ENCODE peak calls at places on chromosomes 11 and 22, in ten cellular contexts. One of them, this sample, is unnamed.

GRCh38 chr11:122923302-122923701 is 40.7 kb downstream of the JHY start:
- DNase-seq in foreskin fibroblast: no peak
- DNase-seq in EL: no peak
- DNase-seq in activated T-helper 1 cell treated with anti-CD3 and anti-CD28 coated beads, Interleukin-12 subunit alpha, Interleukin-12 subunit beta, Interleukin-2, Interleukin-4 antibody, amounts not matched to agents 30 ng/mL and 10 ng/mL and 1 ng/mL, durations not matched to agents 14 hours and 24 hours and 36 hours: no peak
- DNase-seq in cardiac fibroblast: no peak
- DNase-seq in activated T-cell treated with anti-CD3 and anti-CD28 coated beads, Interleukin-2, amount 50 U/mL, for 24 hours: no peak
- DNase-seq in HuH-7: no peak
- DNase-seq in non-pigmented ciliary epithelial cell: no peak
- DNase-seq in HEK293T: no peak
- DNase-seq in NCI-H1417: no peak
- DNase-seq in this sample: no peak

GRCh38 chr22:24159650-24160049 is 21.6 kb upstream of the SUSD2 start:
- DNase-seq in foreskin fibroblast: no peak
- DNase-seq in EL: peak
- DNase-seq in activated T-helper 1 cell treated with anti-CD3 and anti-CD28 coated beads, Interleukin-12 subunit alpha, Interleukin-12 subunit beta, Interleukin-2, Interleukin-4 antibody, amounts not matched to agents 30 ng/mL and 10 ng/mL and 1 ng/mL, durations not matched to agents 14 hours and 24 hours and 36 hours: no peak
- DNase-seq in cardiac fibroblast: no peak
- DNase-seq in activated T-cell treated with anti-CD3 and anti-CD28 coated beads, Interleukin-2, amount 50 U/mL, for 24 hours: no peak
- DNase-seq in HuH-7: no peak
- DNase-seq in non-pigmented ciliary epithelial cell: no peak
- DNase-seq in HEK293T: no peak
- DNase-seq in NCI-H1417: no peak
- DNase-seq in this sample: no peak

GRCh38 chr11:46519351-46519750 is 74.5 kb downstream of the AMBRA1 start:
- DNase-seq in foreskin fibroblast: no peak
- DNase-seq in EL: no peak
- DNase-seq in activated T-helper 1 cell treated with anti-CD3 and anti-CD28 coated beads, Interleukin-12 subunit alpha, Interleukin-12 subunit beta, Interleukin-2, Interleukin-4 antibody, amounts not matched to agents 30 ng/mL and 10 ng/mL and 1 ng/mL, durations not matched to agents 14 hours and 24 hours and 36 hours: no peak
- DNase-seq in cardiac fibroblast: no peak
- DNase-seq in activated T-cell treated with anti-CD3 and anti-CD28 coated beads, Interleukin-2, amount 50 U/mL, for 24 hours: no peak
- DNase-seq in HuH-7: no peak
- DNase-seq in non-pigmented ciliary epithelial cell: no peak
- DNase-seq in HEK293T: no peak
- DNase-seq in NCI-H1417: no peak
- DNase-seq in this sample: no peak

GRCh38 chr22:40043086-40043485 is 48.3 kb downstream of the FAM83F start:
- DNase-seq in foreskin fibroblast: no peak
- DNase-seq in EL: no peak
- DNase-seq in activated T-helper 1 cell treated with anti-CD3 and anti-CD28 coated beads, Interleukin-12 subunit alpha, Interleukin-12 subunit beta, Interleukin-2, Interleukin-4 antibody, amounts not matched to agents 30 ng/mL and 10 ng/mL and 1 ng/mL, durations not matched to agents 14 hours and 24 hours and 36 hours: no peak
- DNase-seq in cardiac fibroblast: peak
- DNase-seq in activated T-cell treated with anti-CD3 and anti-CD28 coated beads, Interleukin-2, amount 50 U/mL, for 24 hours: peak
- DNase-seq in HuH-7: no peak
- DNase-seq in non-pigmented ciliary epithelial cell: no peak
- DNase-seq in HEK293T: no peak
- DNase-seq in NCI-H1417: no peak
- DNase-seq in this sample: no peak

GRCh38 chr22:42174062-42174461 is 43.5 kb upstream of the CYP2D6 start:
- DNase-seq in foreskin fibroblast: peak
- DNase-seq in EL: peak
- DNase-seq in activated T-helper 1 cell treated with anti-CD3 and anti-CD28 coated beads, Interleukin-12 subunit alpha, Interleukin-12 subunit beta, Interleukin-2, Interleukin-4 antibody, amounts not matched to agents 30 ng/mL and 10 ng/mL and 1 ng/mL, durations not matched to agents 14 hours and 24 hours and 36 hours: no peak
- DNase-seq in cardiac fibroblast: no peak
- DNase-seq in activated T-cell treated with anti-CD3 and anti-CD28 coated beads, Interleukin-2, amount 50 U/mL, for 24 hours: no peak
- DNase-seq in HuH-7: no peak
- DNase-seq in non-pigmented ciliary epithelial cell: no peak
- DNase-seq in HEK293T: no peak
- DNase-seq in NCI-H1417: no peak
- DNase-seq in this sample: peak

GRCh38 chr22:28816994-28817530 is 16.7 kb upstream of the XBP1 start:
- DNase-seq in foreskin fibroblast: no peak
- DNase-seq in EL: no peak
- DNase-seq in activated T-helper 1 cell treated with anti-CD3 and anti-CD28 coated beads, Interleukin-12 subunit alpha, Interleukin-12 subunit beta, Interleukin-2, Interleukin-4 antibody, amounts not matched to agents 30 ng/mL and 10 ng/mL and 1 ng/mL, durations not matched to agents 14 hours and 24 hours and 36 hours: no peak
- DNase-seq in cardiac fibroblast: no peak
- DNase-seq in activated T-cell treated with anti-CD3 and anti-CD28 coated beads, Interleukin-2, amount 50 U/mL, for 24 hours: no peak
- DNase-seq in HuH-7: no peak
- DNase-seq in non-pigmented ciliary epithelial cell: no peak
- DNase-seq in HEK293T: no peak
- DNase-seq in NCI-H1417: no peak
- DNase-seq in this sample: no peak

GRCh38 chr11:126414615-126415014 is 59.1 kb downstream of the ST3GAL4 start:
- DNase-seq in foreskin fibroblast: no peak
- DNase-seq in EL: no peak
- DNase-seq in activated T-helper 1 cell treated with anti-CD3 and anti-CD28 coated beads, Interleukin-12 subunit alpha, Interleukin-12 subunit beta, Interleukin-2, Interleukin-4 antibody, amounts not matched to agents 30 ng/mL and 10 ng/mL and 1 ng/mL, durations not matched to agents 14 hours and 24 hours and 36 hours: no peak
- DNase-seq in cardiac fibroblast: no peak
- DNase-seq in activated T-cell treated with anti-CD3 and anti-CD28 coated beads, Interleukin-2, amount 50 U/mL, for 24 hours: no peak
- DNase-seq in HuH-7: no peak
- DNase-seq in non-pigmented ciliary epithelial cell: no peak
- DNase-seq in HEK293T: no peak
- DNase-seq in NCI-H1417: no peak
- DNase-seq in this sample: no peak

GRCh38 chr22:46673677-46674236 is 53.6 kb downstream of the GRAMD4 start:
- DNase-seq in foreskin fibroblast: no peak
- DNase-seq in EL: no peak
- DNase-seq in activated T-helper 1 cell treated with anti-CD3 and anti-CD28 coated beads, Interleukin-12 subunit alpha, Interleukin-12 subunit beta, Interleukin-2, Interleukin-4 antibody, amounts not matched to agents 30 ng/mL and 10 ng/mL and 1 ng/mL, durations not matched to agents 14 hours and 24 hours and 36 hours: no peak
- DNase-seq in cardiac fibroblast: no peak
- DNase-seq in activated T-cell treated with anti-CD3 and anti-CD28 coated beads, Interleukin-2, amount 50 U/mL, for 24 hours: no peak
- DNase-seq in HuH-7: no peak
- DNase-seq in non-pigmented ciliary epithelial cell: no peak
- DNase-seq in HEK293T: no peak
- DNase-seq in NCI-H1417: no peak
- DNase-seq in this sample: no peak

GRCh38 chr22:28142361-28142801 is 223.3 kb upstream of the PITPNB start:
- DNase-seq in foreskin fibroblast: peak
- DNase-seq in EL: peak
- DNase-seq in activated T-helper 1 cell treated with anti-CD3 and anti-CD28 coated beads, Interleukin-12 subunit alpha, Interleukin-12 subunit beta, Interleukin-2, Interleukin-4 antibody, amounts not matched to agents 30 ng/mL and 10 ng/mL and 1 ng/mL, durations not matched to agents 14 hours and 24 hours and 36 hours: no peak
- DNase-seq in cardiac fibroblast: peak
- DNase-seq in activated T-cell treated with anti-CD3 and anti-CD28 coated beads, Interleukin-2, amount 50 U/mL, for 24 hours: no peak
- DNase-seq in HuH-7: no peak
- DNase-seq in non-pigmented ciliary epithelial cell: peak
- DNase-seq in HEK293T: peak
- DNase-seq in NCI-H1417: no peak
- DNase-seq in this sample: peak

This sample was measured in astrocyte of the cerebellum.